ENCODE peak calls at places on chromosomes 6 and 20, in four cellular contexts. One of them, this sample, is unnamed.
A peak's percentile ranks its signal among the peaks of the same experiment; 100 is the strongest.

GRCh38 chr20:47487175-47487917 is 14.3 kb upstream of the NCOA3 start:
- DNase-seq in PC-9: peak; percentile 50
- DNase-seq in H1: no peak
- DNase-seq in astrocyte: no peak
- DNase-seq in this sample: no peak

GRCh38 chr20:15763344-15763743 is 809.9 kb downstream of the KIF16B start:
- DNase-seq in PC-9: peak; percentile 63
- DNase-seq in H1: no peak
- DNase-seq in astrocyte: peak; percentile 9
- DNase-seq in this sample: no peak

GRCh38 chr20:16821211-16822089 is 73.3 kb downstream of the OTOR start:
- DNase-seq in PC-9: peak; percentile 43
- DNase-seq in H1: peak; percentile 52
- DNase-seq in astrocyte: peak; percentile 6
- DNase-seq in this sample: no peak

GRCh38 chr6:72324591-72324990 is 297.3 kb upstream of the KCNQ5 start:
- DNase-seq in PC-9: no peak
- DNase-seq in H1: no peak
- DNase-seq in astrocyte: no peak
- DNase-seq in this sample: no peak

GRCh38 chr20:24989162-24989561 is 3.4 kb downstream of the APMAP start:
- DNase-seq in PC-9: no peak
- DNase-seq in H1: no peak
- DNase-seq in astrocyte: no peak
- DNase-seq in this sample: no peak

GRCh38 chr20:9889270-9889981 is 50.5 kb upstream of the PAK5 start:
- DNase-seq in PC-9: no peak
- DNase-seq in H1: no peak
- DNase-seq in astrocyte: no peak
- DNase-seq in this sample: no peak

GRCh38 chr6:11769244-11769643 is 9.4 kb downstream of the ADTRP start:
- DNase-seq in PC-9: no peak
- DNase-seq in H1: no peak
- DNase-seq in astrocyte: no peak
- DNase-seq in this sample: no peak

GRCh38 chr6:75745404-75745803 is 3.6 kb upstream of the MYO6 start:
- DNase-seq in PC-9: no peak
- DNase-seq in H1: no peak
- DNase-seq in astrocyte: no peak
- DNase-seq in this sample: no peak

GRCh38 chr6:42448906-42449659 is 2.6 kb downstream of the TRERF1 start:
- DNase-seq in PC-9: peak; percentile 51
- DNase-seq in H1: no peak
- DNase-seq in astrocyte: no peak
- DNase-seq in this sample: no peak

GRCh38 chr6:137490506-137490905 is 3.7 kb downstream of the OLIG3 start:
- DNase-seq in PC-9: no peak
- DNase-seq in H1: no peak
- DNase-seq in astrocyte: no peak
- DNase-seq in this sample: no peak

GRCh38 chr20:57629976-57630525 is 9.8 kb upstream of the ZBP1 start:
- DNase-seq in PC-9: no peak
- DNase-seq in H1: peak; percentile 3
- DNase-seq in astrocyte: no peak
- DNase-seq in this sample: no peak

GRCh38 chr20:53800883-53801604 is 207.4 kb upstream of the ZNF217 start:
- DNase-seq in PC-9: no peak
- DNase-seq in H1: no peak
- DNase-seq in astrocyte: no peak
- DNase-seq in this sample: no peak

GRCh38 chr20:18740726-18741125 is 72.9 kb upstream of the SCP2D1 start:
- DNase-seq in PC-9: no peak
- DNase-seq in H1: no peak
- DNase-seq in astrocyte: no peak
- DNase-seq in this sample: no peak

GRCh38 chr6:138593100-138593877 is 94.0 kb upstream of the NHSL1 start:
- DNase-seq in PC-9: peak; percentile 94
- DNase-seq in H1: no peak
- DNase-seq in astrocyte: peak; percentile 98
- DNase-seq in this sample: peak; percentile 76

GRCh38 chr6:167569879-167570278 is 245.0 kb downstream of the TTLL2 start:
- DNase-seq in PC-9: no peak
- DNase-seq in H1: no peak
- DNase-seq in astrocyte: no peak
- DNase-seq in this sample: no peak

GRCh38 chr6:73511796-73512195 is 9.0 kb downstream of the EEF1A1 start:
- DNase-seq in PC-9: peak; percentile 41
- DNase-seq in H1: peak; percentile 57
- DNase-seq in astrocyte: no peak
- DNase-seq in this sample: no peak

GRCh38 chr6:105136433-105137350 is 43.1 kb downstream of the POPDC3 start:
- DNase-seq in PC-9: no peak
- DNase-seq in H1: peak; percentile 78
- DNase-seq in astrocyte: peak; percentile 42
- DNase-seq in this sample: no peak

GRCh38 chr20:61499859-61500258 is 247.8 kb downstream of the CDH4 start:
- DNase-seq in PC-9: no peak
- DNase-seq in H1: no peak
- DNase-seq in astrocyte: peak; percentile 27
- DNase-seq in this sample: no peak

GRCh38 chr20:47529840-47530239 is 28.2 kb downstream of the NCOA3 start:
- DNase-seq in PC-9: no peak
- DNase-seq in H1: no peak
- DNase-seq in astrocyte: no peak
- DNase-seq in this sample: no peak

GRCh38 chr6:137975058-137975940 is 108.2 kb downstream of the TNFAIP3 start:
- DNase-seq in PC-9: no peak
- DNase-seq in H1: no peak
- DNase-seq in astrocyte: no peak
- DNase-seq in this sample: no peak

GRCh38 chr6:167485186-167485978 is 160.5 kb downstream of the TTLL2 start:
- DNase-seq in PC-9: no peak
- DNase-seq in H1: no peak
- DNase-seq in astrocyte: peak; percentile 1
- DNase-seq in this sample: no peak

GRCh38 chr6:38713812-38714211 is 1.3 kb upstream of the DNAH8 start:
- DNase-seq in PC-9: no peak
- DNase-seq in H1: no peak
- DNase-seq in astrocyte: no peak
- DNase-seq in this sample: no peak

GRCh38 chr20:35953411-35954199 is 697 bp downstream of the SCAND1 start:
- DNase-seq in PC-9: no peak
- DNase-seq in H1: peak; percentile 63
- DNase-seq in astrocyte: peak; percentile 37
- DNase-seq in this sample: no peak

GRCh38 chr20:46057856-46058655 is 29.0 kb downstream of the SLC12A5 start:
- DNase-seq in PC-9: no peak
- DNase-seq in H1: no peak
- DNase-seq in astrocyte: peak; percentile 10
- DNase-seq in this sample: no peak

DNA sequence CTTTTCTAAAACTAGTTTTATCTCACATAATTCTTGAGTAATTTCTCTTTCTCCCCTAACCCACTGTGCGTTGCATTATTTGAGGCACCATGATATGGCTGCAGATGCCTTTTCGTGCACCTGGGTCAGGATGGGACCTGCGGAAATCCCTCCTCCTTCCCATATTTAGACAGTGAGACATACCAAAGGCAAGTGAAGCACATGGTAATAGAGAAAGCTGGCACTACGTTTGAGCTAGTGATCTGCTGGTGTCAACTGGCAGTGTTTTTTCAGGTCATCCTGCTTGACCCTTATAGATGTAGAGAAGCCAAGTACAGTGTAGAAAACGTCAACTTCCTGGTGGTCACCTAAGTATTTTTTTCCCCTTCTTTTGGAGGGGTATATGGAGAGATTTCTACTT is 71.7 kb downstream of the FOXO3 start:
- DNase-seq in PC-9: no peak
- DNase-seq in H1: no peak
- DNase-seq in astrocyte: no peak
- DNase-seq in this sample: no peak
- H4K20me1 ChIP-seq in PC-9: peaks cover 96% of the 10 kb centered on the region
- H4K20me1 ChIP-seq in H1: peaks cover 2% of the 10 kb centered on the region
- H4K20me1 ChIP-seq in astrocyte: peaks cover 84% of the 10 kb centered on the region
- H4K20me1 ChIP-seq in this sample: peaks cover 8% of the 10 kb centered on the region

GRCh38 chr20:41041693-41042092 is 13.1 kb downstream of the TOP1 start:
- DNase-seq in PC-9: no peak
- DNase-seq in H1: no peak
- DNase-seq in astrocyte: no peak
- DNase-seq in this sample: no peak

GRCh38 chr20:41045680-41046079 is 17.1 kb downstream of the TOP1 start:
- DNase-seq in PC-9: no peak
- DNase-seq in H1: no peak
- DNase-seq in astrocyte: no peak
- DNase-seq in this sample: no peak

GRCh38 chr20:41047279-41047974 is 18.8 kb downstream of the TOP1 start:
- DNase-seq in PC-9: no peak
- DNase-seq in H1: no peak
- DNase-seq in astrocyte: no peak
- DNase-seq in this sample: no peak

GRCh38 chr20:41046716-41047115 is 18.1 kb downstream of the TOP1 start:
- DNase-seq in PC-9: no peak
- DNase-seq in H1: no peak
- DNase-seq in astrocyte: peak; percentile 52
- DNase-seq in this sample: no peak

DNA sequence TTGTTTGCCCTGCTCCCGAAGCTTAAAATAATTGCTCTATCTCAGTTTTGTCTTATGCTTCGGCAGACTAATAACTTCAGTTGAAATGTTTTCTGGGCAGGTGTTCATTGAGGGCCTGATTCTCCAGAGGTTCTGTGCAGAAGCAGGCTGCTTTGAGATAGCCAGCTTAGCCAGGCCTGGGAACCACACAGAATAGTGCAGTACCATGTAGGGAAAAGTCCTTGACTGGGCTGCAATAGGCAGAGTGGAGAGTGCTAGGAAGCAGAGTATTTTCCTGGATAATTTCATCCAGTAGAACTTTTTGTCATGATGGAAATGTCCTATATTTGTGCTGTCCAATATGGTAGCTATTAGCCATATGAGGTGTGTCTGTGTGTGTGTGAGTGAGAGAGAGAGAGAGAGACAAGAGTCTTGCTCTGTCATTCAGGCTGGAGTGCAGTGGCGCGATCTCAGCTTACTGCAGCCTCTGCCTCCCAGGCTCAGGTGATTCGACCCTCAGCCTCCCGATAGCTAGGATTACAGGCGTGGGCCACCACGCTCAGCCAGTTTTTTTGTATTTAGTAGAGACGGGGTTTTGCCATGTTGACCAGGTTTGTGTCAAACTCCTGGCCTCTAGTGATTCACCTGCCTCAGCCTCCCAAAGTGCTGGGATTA is 15.9 kb downstream of the TOP1 start:
- DNase-seq in PC-9: no peak
- DNase-seq in H1: no peak
- DNase-seq in astrocyte: no peak
- DNase-seq in this sample: no peak
- H3K4me2 ChIP-seq in PC-9: no peak overlapping the region
- H3K4me2 ChIP-seq in H1: no peak overlapping the region
- H3K4me2 ChIP-seq in astrocyte: no peak overlapping the region
- H3K4me2 ChIP-seq in this sample: no peak overlapping the region

GRCh38 chr20:13800728-13801134 is 15.9 kb downstream of the NDUFAF5 start:
- DNase-seq in PC-9: no peak
- DNase-seq in H1: no peak
- DNase-seq in astrocyte: peak; percentile 93
- DNase-seq in this sample: peak; percentile 57
- H4K20me1 ChIP-seq in PC-9: no peaks in the 10 kb centered on the region
- H4K20me1 ChIP-seq in H1: peaks cover 5% of the 10 kb centered on the region
- H4K20me1 ChIP-seq in astrocyte: peaks cover 9% of the 10 kb centered on the region
- H4K20me1 ChIP-seq in this sample: no peaks in the 10 kb centered on the region

GRCh38 chr20:19918965-19919329 is 98.2 kb upstream of the NAA20 start:
- DNase-seq in PC-9: no peak
- DNase-seq in H1: no peak
- DNase-seq in astrocyte: no peak
- DNase-seq in this sample: no peak
- H3K4me2 ChIP-seq in PC-9: no peak overlapping the region
- H3K4me2 ChIP-seq in H1: no peak overlapping the region
- H3K4me2 ChIP-seq in astrocyte: no peak overlapping the region
- H3K4me2 ChIP-seq in this sample: no peak overlapping the region

DNA sequence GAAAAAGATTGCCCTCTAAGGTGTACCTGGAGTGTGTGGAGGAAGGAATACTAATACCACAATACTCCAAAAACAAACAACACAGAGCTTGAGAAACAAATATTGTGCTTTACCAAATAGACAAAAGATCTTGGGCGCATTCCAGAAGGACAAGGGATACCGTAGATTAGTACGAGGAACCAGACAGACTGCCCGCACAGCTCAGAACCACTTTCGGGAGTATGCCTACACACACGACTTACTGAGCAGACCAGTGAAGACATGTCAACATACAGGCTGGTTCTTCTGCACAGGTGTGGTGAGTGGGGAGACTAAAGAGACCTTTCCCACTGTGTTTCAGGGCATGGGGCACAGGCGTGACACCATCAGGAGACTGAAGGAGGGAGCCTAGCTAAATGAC is 15.8 kb upstream of the FOXQ1 start:
- DNase-seq in PC-9: no peak
- DNase-seq in H1: no peak
- DNase-seq in astrocyte: no peak
- DNase-seq in this sample: no peak
- H4K20me1 ChIP-seq in PC-9: no peaks in the 10 kb centered on the region
- H4K20me1 ChIP-seq in H1: no peaks in the 10 kb centered on the region
- H4K20me1 ChIP-seq in astrocyte: no peaks in the 10 kb centered on the region
- H4K20me1 ChIP-seq in this sample: no peaks in the 10 kb centered on the region

DNA sequence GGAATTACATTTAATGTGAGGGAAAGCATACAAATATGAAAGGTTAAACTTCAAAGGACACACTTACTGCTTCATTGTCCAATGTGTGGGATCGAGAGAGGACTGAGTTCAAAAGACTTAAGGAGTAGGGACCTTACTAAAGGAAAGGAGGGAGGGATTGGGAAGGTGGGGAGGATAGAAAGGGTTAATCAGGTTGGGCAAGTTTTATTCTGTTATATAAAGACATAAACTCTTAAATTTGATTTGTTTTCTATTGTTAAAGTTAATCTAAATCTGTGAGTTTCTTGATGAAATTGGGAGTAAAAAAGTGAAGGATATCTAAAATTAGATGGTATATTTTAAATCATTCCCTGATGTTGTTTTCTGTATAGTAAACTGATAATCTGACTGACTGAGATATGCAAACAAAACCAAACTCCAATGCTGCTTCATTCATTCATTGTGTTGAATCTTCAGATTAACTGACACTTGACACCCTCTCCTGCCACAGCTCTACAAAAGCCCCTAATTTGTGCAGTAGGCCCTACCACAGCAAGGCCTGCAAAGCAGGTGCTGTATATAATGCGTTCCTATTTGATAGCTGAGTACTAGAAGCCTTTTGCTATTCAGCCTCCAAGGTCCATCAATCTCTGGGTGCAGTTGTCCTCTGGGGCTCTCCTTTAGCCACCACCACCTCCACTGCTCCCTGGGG is 1.3 kb upstream of the UBE2J1 start:
- DNase-seq in PC-9: no peak
- DNase-seq in H1: no peak
- DNase-seq in astrocyte: no peak
- DNase-seq in this sample: no peak
- H3K4me2 ChIP-seq in PC-9: peak overlapping the region; percentile 91
- H3K4me2 ChIP-seq in H1: no peak overlapping the region
- H3K4me2 ChIP-seq in astrocyte: peak overlapping the region; percentile 83
- H3K4me2 ChIP-seq in this sample: no peak overlapping the region

GRCh38 chr6:128244751-128245405 is 275.5 kb downstream of the PTPRK start:
- DNase-seq in PC-9: no peak
- DNase-seq in H1: no peak
- DNase-seq in astrocyte: peak; percentile 35
- DNase-seq in this sample: no peak
- H4K20me1 ChIP-seq in PC-9: peaks cover 5% of the 10 kb centered on the region
- H4K20me1 ChIP-seq in H1: no peaks in the 10 kb centered on the region
- H4K20me1 ChIP-seq in astrocyte: peaks cover 3% of the 10 kb centered on the region
- H4K20me1 ChIP-seq in this sample: no peaks in the 10 kb centered on the region

This sample was measured in keratinocyte.